ENCODE peak calls at places on chromosomes 13 and 19, in ten cellular contexts. N, L, W, K, A, Q, C, B, M and I are unnamed samples.

GRCh38 chr19:10975374-10976036 is 14.7 kb downstream of the SMARCA4 start:
- DNase-seq in N (no peak), M (no peak), Q (no peak), W (no peak), C (peak; percentile 59), A (no peak), B (no peak), K (no peak), L (no peak), I (no peak)

GRCh38 chr19:53158119-53158656 is 665 bp downstream of the ZNF347 start:
- DNase-seq in M (no peak), W (peak; percentile 7), K (peak; percentile 19), C (peak; percentile 31), L (no peak), B (peak; percentile 5), Q (peak; percentile 10), A (peak; percentile 35), N (peak; percentile 10), I (peak; percentile 9)

GRCh38 chr19:584240-585001 is 5.3 kb upstream of the HCN2 start:
- DNase-seq in W (peak; percentile 32), L (peak; percentile 27), N (no peak), A (peak; percentile 96), B (peak; percentile 52), Q (peak; percentile 68), K (peak; percentile 91), C (no peak), M (no peak), I (peak; percentile 47)

GRCh38 chr19:47778954-47779351 is 450 bp downstream of the SELENOW start:
- DNase-seq in W (no peak), B (peak; percentile 55), L (no peak), K (peak; percentile 29), C (peak; percentile 12), A (no peak), Q (no peak), N (no peak), M (no peak), I (no peak)

GRCh38 chr13:94345374-94346195 is 133.9 kb downstream of the DCT start:
- DNase-seq in K (no peak), B (no peak), N (no peak), C (peak; percentile 45), M (peak; percentile 24), W (peak; percentile 63), A (no peak), L (peak; percentile 3), Q (no peak), I (no peak)

GRCh38 chr19:23440207-23440606 is 44.9 kb upstream of the ZNF91 start:
- DNase-seq in W (no peak), L (no peak), A (no peak), C (no peak), B (no peak), M (peak; percentile 45), K (peak; percentile 21), N (no peak), Q (no peak), I (no peak)

GRCh38 chr19:6663236-6664187 is 6.4 kb downstream of the TNFSF14 start:
- DNase-seq in Q (no peak), A (no peak), B (no peak), L (no peak), N (no peak), K (no peak), M (no peak), C (peak; percentile 6), W (no peak), I (no peak)

GRCh38 chr19:13764821-13765394 is 586 bp downstream of the MRI1 start:
- DNase-seq in Q (peak; percentile 17), N (no peak), C (no peak), K (peak; percentile 53), A (peak; percentile 81), B (no peak), W (peak; percentile 19), L (no peak), M (no peak), I (peak; percentile 28)

GRCh38 chr13:35866801-35867200 is 264.4 kb downstream of the DCLK1 start:
- DNase-seq in N (no peak), Q (no peak), B (no peak), W (no peak), A (no peak), C (no peak), K (no peak), M (no peak), L (no peak), I (no peak)

GRCh38 chr19:1911098-1911497 is 5.9 kb downstream of the ADAT3 start:
- DNase-seq in W (no peak), L (no peak), B (no peak), N (no peak), C (no peak), Q (no peak), A (no peak), M (no peak), K (no peak), I (no peak)

GRCh38 chr13:99165753-99166587 is 34.7 kb upstream of the UBAC2 start:
- DNase-seq in W (no peak), K (no peak), A (no peak), Q (no peak), B (no peak), N (no peak), M (no peak), L (peak; percentile 50), C (no peak), I (no peak)

GRCh38 chr13:94660695-94661324 is 51.5 kb downstream of the SOX21 start:
- DNase-seq in B (no peak), W (peak; percentile 82), C (peak; percentile 11), M (peak; percentile 45), K (peak; percentile 20), L (peak; percentile 62), N (no peak), Q (no peak), A (no peak), I (no peak)

GRCh38 chr19:10871711-10872550 is 578 bp downstream of the CARM1 start:
- DNase-seq in B (peak; percentile 40), C (no peak), N (no peak), A (peak; percentile 81), M (no peak), Q (peak; percentile 30), K (peak; percentile 59), L (peak; percentile 26), W (no peak), I (no peak)

GRCh38 chr13:73061478-73062275 is 2.9 kb downstream of the KLF5 start:
- DNase-seq in N (no peak), A (no peak), L (no peak), B (no peak), W (no peak), C (no peak), Q (no peak), M (no peak), K (peak; percentile 14), I (no peak)

GRCh38 chr13:36131215-36131930 is at the start of gene DCLK1:
- DNase-seq in N (no peak), B (peak; percentile 37), Q (no peak), K (peak; percentile 64), M (no peak), W (peak; percentile 54), C (peak; percentile 43), A (no peak), L (no peak), I (no peak)

GRCh38 chr13:38888309-38888708 is 102.3 kb downstream of the STOML3 start:
- DNase-seq in C (peak; percentile 79), L (no peak), N (no peak), A (no peak), M (no peak), K (no peak), W (no peak), B (no peak), Q (no peak), I (no peak)

GRCh38 chr19:55340784-55341147 is 1.1 kb downstream of the KMT5C start:
- DNase-seq in N (no peak), W (peak; percentile 55), C (no peak), K (no peak), A (no peak), L (peak; percentile 50), Q (no peak), M (no peak), B (no peak), I (no peak)

GRCh38 chr19:19214892-19215291 is 3.1 kb downstream of the NCAN start:
- DNase-seq in L (peak; percentile 62), K (peak; percentile 89), M (no peak), A (no peak), W (no peak), Q (no peak), C (peak; percentile 23), B (no peak), N (no peak), I (no peak)